ENCODE peak calls at places on chromosomes 2 and 18, in six cellular contexts. H, V, R, M, Z and W are unnamed samples.

GRCh38 chr2:115910270-115910669 is 1467.8 kb downstream of the DPP10 start:
- DNase-seq in Z (no peak), M (no peak), V (peak; percentile 12), R (no peak), H (no peak), W (no peak)

GRCh38 chr18:55351220-55351619 is 236.8 kb downstream of the TCF4 start:
- DNase-seq in R (peak; percentile 50), V (no peak), H (no peak), M (no peak), Z (no peak), W (no peak)

GRCh38 chr2:128513416-128514283 is 195.0 kb upstream of the HS6ST1 start:
- DNase-seq in H (peak; percentile 7), Z (no peak), M (no peak), V (peak; percentile 76), R (no peak), W (no peak)

GRCh38 chr2:42918041-42918440 is 125.7 kb upstream of the HAAO start:
- DNase-seq in R (no peak), M (no peak), V (no peak), H (no peak), Z (no peak), W (no peak)

GRCh38 chr2:207240649-207241048 is 74.9 kb upstream of the KLF7 start:
- DNase-seq in V (peak; percentile 77), H (no peak), M (no peak), Z (no peak), R (no peak), W (no peak)

GRCh38 chr2:25073025-25073424 is 31.1 kb downstream of the EFR3B start:
- DNase-seq in Z (no peak), M (no peak), R (no peak), V (no peak), H (no peak), W (no peak)

GRCh38 chr2:172753610-172754009 is 18.0 kb downstream of the RAPGEF4 start:
- DNase-seq in H (no peak), R (no peak), V (peak; percentile 33), Z (no peak), M (no peak), W (no peak)

GRCh38 chr2:157839822-157840221 is 36.3 kb downstream of the ACVR1 start:
- DNase-seq in R (no peak), M (no peak), V (peak; percentile 25), Z (no peak), H (no peak), W (no peak)

GRCh38 chr2:145800201-145801091 is 1280.5 kb upstream of the ZEB2 start:
- DNase-seq in V (peak; percentile 7), Z (no peak), R (peak; percentile 5), M (no peak), H (no peak), W (no peak)

GRCh38 chr2:168183308-168183997 is 63.9 kb downstream of the STK39 start:
- DNase-seq in H (no peak), R (no peak), Z (no peak), V (no peak), M (no peak), W (no peak)

GRCh38 chr2:205787761-205788160 is 105.5 kb downstream of the NRP2 start:
- DNase-seq in V (no peak), M (no peak), H (no peak), Z (no peak), R (no peak), W (no peak)

GRCh38 chr2:128291844-128292598 is 26.6 kb downstream of the HS6ST1 start:
- DNase-seq in R (no peak), Z (no peak), V (no peak), M (no peak), H (no peak), W (no peak)

GRCh38 chr2:28102455-28102874 is 211.9 kb downstream of the BABAM2 start:
- DNase-seq in H (no peak), R (peak; percentile 84), M (no peak), Z (peak; percentile 56), V (no peak), W (no peak)

GRCh38 chr2:47250576-47251403 is 95.7 kb upstream of the STPG4 start:
- DNase-seq in Z (no peak), R (peak; percentile 61), V (peak; percentile 41), M (no peak), H (no peak), W (no peak)

GRCh38 chr2:235225261-235225660 is 268.6 kb upstream of the AGAP1 start:
- DNase-seq in Z (no peak), M (no peak), R (no peak), H (no peak), V (no peak), W (no peak)